ENCODE peak calls at places on chromosome 22, in ten cellular contexts. H is nephron progenitor cell, P is kidney epithelial cell, F is coronary artery, M is IMR-90, A is fibroblast of lung, L is HFF-Myc, C is A549, V is AG09319, U is esophagus squamous epithelium. W is an unnamed sample.

GRCh38 chr22:33921576-33922181 is 1.4 kb upstream of the LARGE1 start:
- DNase-seq in H (peak; percentile 87), P (no peak), F (peak; percentile 79), M (peak; percentile 60), A (peak; percentile 68), L (no peak), C (peak; percentile 17), V (no peak), U (no peak), W (no peak)

GRCh38 chr22:36613958-36614357 is 85.0 kb upstream of the EIF3D start:
- DNase-seq in H (peak; percentile 28), P (no peak), F (no peak), M (peak; percentile 39), A (peak; percentile 75), L (no peak), C (peak; percentile 5), V (no peak), U (no peak), W (no peak)

GRCh38 chr22:32177221-32177765 is 18.2 kb upstream of the C22orf42 start:
- DNase-seq in H (no peak), P (no peak), F (no peak), M (no peak), A (no peak), L (no peak), C (no peak), V (no peak), U (no peak), W (no peak)

GRCh38 chr22:27752771-27753170 is 48.8 kb downstream of the MN1 start:
- DNase-seq in H (no peak), P (no peak), F (peak; percentile 89), M (no peak), A (peak; percentile 61), L (no peak), C (peak; percentile 12), V (peak; percentile 54), U (no peak), W (no peak)

GRCh38 chr22:19290400-19291217 is 910 bp downstream of the CLTCL1 start:
- DNase-seq in H (peak; percentile 25), P (no peak), F (no peak), M (no peak), A (no peak), L (no peak), C (no peak), V (no peak), U (no peak), W (no peak)

GRCh38 chr22:48696371-48696770 is 1131.3 kb downstream of the BRD1 start:
- DNase-seq in H (no peak), P (no peak), F (no peak), M (no peak), A (no peak), L (no peak), C (no peak), V (no peak), U (no peak), W (no peak)

GRCh38 chr22:44729391-44730012 is 22.9 kb upstream of the ARHGAP8 start:
- DNase-seq in H (no peak), P (no peak), F (no peak), M (peak; percentile 71), A (peak; percentile 66), L (peak; percentile 47), C (no peak), V (peak; percentile 15), U (no peak), W (no peak)

GRCh38 chr22:32994046-32994827 is 63.9 kb downstream of the SYN3 start:
- DNase-seq in H (no peak), P (no peak), F (no peak), M (no peak), A (no peak), L (no peak), C (no peak), V (no peak), U (no peak), W (no peak)

DNA sequence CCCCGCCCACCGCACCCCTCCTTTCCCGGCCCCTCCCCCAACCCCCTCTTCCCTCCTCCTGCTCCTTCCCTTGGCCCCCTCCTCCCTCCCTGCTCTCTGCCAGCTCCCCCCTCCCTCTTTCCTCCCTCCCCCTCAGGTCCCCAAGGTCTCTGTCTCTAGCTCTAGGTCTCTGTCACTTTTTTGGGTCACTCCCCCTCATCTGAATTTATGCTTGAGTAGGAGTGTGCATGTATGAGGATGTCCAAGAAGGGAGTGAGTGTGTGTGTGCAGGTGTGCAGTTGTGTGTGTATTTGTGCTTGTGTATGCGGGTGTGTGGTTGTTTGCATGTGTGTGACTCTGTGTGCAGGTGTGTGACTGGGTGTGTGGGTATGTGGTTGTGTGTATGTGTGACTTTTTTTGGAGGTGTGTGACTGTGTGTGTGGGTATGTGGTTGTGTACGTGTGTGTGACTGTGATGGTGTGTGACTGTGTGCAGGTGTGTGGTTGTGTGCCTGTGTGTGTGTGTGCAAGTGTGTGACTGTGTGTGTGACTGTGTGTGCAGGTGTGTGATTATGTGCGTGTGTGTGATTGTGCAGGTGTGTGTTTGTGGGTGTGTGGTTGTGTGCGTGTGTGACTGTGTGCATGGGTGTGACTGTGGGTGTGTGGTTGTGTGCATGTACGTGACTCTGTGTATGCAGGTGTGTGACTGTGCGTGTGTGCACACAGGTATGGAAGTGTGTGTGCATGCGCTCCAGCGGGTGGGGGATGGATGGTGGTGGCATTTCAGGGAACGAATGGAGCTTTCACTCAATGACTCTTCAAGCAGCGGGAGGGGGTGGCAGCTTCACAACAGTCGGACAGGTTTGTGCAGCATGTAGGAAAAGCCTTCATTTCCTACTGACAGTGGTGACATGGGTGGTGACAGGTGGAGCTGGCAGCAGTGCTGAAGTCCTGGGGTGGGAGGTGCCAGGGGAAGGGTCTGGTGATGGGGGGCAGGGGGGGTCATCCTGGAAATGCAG is 47.5 kb downstream of the CACNA1I start:
- DNase-seq in H (no peak), P (no peak), F (no peak), M (no peak), A (no peak), L (no peak), C (no peak), V (no peak), U (no peak), W (no peak)
- TF ChIP-seq CTCF in H (no peak), P (no peak), F (no peak), M (no peak), A (no peak), L (no peak), C (no peak), V (no peak), U (no peak), W (no peak)

DNA sequence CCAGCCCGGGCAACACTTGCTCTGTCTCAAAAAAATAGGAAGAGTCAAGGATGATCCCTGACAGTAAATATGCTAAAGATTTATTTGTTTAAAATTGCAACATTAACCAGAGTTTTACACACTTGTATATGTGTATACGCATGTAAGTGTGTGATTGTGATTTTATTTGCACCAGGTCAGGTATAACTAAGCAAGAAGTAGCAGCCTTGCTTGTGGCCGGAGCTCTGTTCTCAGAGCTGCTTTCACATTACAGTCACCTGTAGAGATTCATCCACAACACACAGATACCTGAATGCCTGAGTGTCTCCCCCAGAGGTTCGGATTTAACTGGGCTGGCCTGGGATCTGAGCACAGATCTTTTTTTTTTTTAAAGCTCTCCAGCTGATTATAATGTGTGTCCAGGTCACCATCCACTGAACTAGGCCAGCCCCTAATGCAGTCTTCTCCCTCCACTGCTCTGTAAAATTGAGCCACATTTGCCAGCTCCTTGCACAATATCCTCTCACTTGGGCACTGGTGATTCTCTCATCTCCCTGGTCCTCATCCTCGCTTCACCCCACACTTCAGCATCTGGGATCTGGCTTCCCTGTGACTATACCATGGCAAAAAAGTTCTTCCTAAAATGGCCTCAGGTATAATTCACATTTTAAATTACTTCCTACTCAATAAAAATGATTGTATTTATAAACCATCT is 48.3 kb downstream of the LIF start:
- DNase-seq in H (no peak), P (no peak), F (no peak), M (peak; percentile 59), A (no peak), L (no peak), C (no peak), V (no peak), U (no peak), W (no peak)
- TF ChIP-seq CTCF in H (no peak), P (no peak), F (no peak), M (no peak), A (no peak), L (no peak), C (no peak), V (no peak), U (no peak), W (no peak)

DNA sequence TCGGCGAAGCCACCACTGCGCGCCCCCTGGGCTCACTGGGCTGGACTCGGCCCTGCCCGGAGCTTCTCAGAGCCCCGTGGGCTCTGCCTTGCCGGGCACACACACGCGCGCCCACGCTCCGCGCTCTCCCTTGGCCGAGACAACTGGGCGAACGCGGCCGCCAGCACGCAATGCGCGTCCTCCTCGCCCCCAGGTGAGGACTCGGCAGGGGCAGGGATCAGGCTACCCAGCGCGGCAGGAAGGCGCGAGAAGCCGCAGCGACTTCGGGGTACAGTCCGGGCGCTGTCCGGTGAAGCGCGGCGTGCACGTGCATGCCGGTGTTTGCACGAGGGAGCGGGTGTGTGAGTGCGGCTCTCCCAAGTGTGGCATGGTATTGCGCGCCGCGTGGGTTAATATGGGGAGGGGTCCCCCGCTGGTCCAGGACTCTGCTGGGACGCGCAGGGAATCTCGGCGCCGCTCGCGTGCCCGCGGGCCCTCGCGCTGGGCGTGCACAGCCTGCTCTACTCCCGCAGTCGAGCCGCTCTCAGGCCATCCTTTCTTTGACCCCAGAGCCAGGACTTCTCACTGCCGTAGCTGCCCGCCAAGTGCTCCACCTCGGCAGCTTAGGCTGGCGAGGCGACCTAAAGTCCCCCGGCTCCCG is 5.5 kb downstream of the WNT7B start:
- DNase-seq in H (no peak), P (no peak), F (no peak), M (no peak), A (peak; percentile 14), L (no peak), C (no peak), V (no peak), U (no peak), W (no peak)
- TF ChIP-seq CTCF in H (no peak), P (no peak), F (no peak), M (no peak), A (no peak), L (no peak), C (no peak), V (no peak), U (no peak), W (no peak)

GRCh38 chr22:43014876-43015676 is at the start of gene PACSIN2:
- DNase-seq in H (peak; percentile 100), P (no peak), F (peak; percentile 99), M (peak; percentile 97), A (peak; percentile 98), L (peak; percentile 96), C (peak; percentile 96), V (peak; percentile 97), U (peak; percentile 97), W (peak; percentile 99)

GRCh38 chr22:43012390-43012789 is 2.6 kb downstream of the PACSIN2 start:
- DNase-seq in H (no peak), P (no peak), F (no peak), M (no peak), A (peak; percentile 45), L (no peak), C (no peak), V (no peak), U (no peak), W (no peak)

GRCh38 chr22:43014062-43014875 is 680 bp downstream of the PACSIN2 start:
- DNase-seq in H (peak; percentile 65), P (no peak), F (no peak), M (no peak), A (peak; percentile 29), L (no peak), C (no peak), V (no peak), U (no peak), W (no peak)

GRCh38 chr22:43015677-43016042 is 711 bp upstream of the PACSIN2 start:
- DNase-seq in H (no peak), P (no peak), F (no peak), M (no peak), A (no peak), L (no peak), C (no peak), V (no peak), U (no peak), W (no peak)

DNA sequence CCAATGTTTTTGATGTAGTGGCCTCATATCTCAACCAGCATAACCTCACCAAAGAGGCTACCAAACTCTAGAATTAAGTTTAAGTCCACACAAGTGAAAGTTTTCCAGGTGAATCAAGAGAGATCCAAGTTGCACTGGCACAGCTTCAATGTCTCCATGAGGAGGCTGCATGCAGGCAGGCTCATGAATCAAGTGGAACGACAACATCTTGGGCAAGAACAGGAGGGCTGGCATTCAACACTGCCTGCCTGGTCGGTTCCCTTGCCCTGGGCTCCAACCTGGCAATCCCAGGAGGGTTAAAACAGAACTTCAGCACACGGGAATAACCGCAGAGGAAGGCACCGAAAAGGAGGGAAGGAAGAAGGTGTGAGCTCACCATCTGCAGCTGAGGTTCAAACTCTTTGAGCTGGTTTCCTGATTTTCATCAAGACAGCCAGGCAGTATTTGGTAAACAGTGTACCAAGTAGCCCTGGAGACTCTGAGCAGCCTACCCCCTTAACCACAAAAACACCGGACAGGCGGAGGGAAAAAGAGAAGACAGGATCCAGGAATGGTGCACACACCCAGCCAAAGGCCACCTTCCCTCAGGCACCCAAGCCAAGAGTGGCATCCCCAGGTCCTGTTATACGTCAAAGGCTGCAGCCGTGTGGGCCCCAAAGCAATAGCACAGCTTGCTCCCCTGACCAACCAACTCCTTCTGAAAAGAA is 1.4 kb downstream of the PACSIN2 start:
- DNase-seq in H (no peak), P (no peak), F (no peak), M (no peak), A (peak; percentile 41), L (no peak), C (no peak), V (no peak), U (no peak), W (no peak)
- TF ChIP-seq CTCF in H (no peak), P (no peak), F (no peak), M (no peak), A (no peak), L (no peak), C (no peak), V (no peak), U (no peak), W (no peak)